ENCODE peak calls at places on chromosomes 2 and 18, in seven cellular contexts. One of them, this sample, is unnamed.

GRCh38 chr2:22800422-22800821 is 584.6 kb upstream of the KLHL29 start:
- DNase-seq in Kasumi-1: no peak
- DNase-seq in neural crest cell: no peak
- DNase-seq in activated naive CD8-positive, alpha-beta T cell treated with anti-CD3 and anti-CD28 coated beads for 36 hours: no peak
- DNase-seq in activated naive CD4-positive, alpha-beta T cell treated with anti-CD3 and anti-CD28 coated beads, Interleukin-2, amount 50 U/mL, for 72 hours: no peak
- DNase-seq in cardiac fibroblast: no peak
- DNase-seq in A172: no peak
- DNase-seq in this sample: no peak

GRCh38 chr2:158637357-158637756 is 157.8 kb upstream of the DAPL1 start:
- DNase-seq in Kasumi-1: no peak
- DNase-seq in neural crest cell: no peak
- DNase-seq in activated naive CD8-positive, alpha-beta T cell treated with anti-CD3 and anti-CD28 coated beads for 36 hours: no peak
- DNase-seq in activated naive CD4-positive, alpha-beta T cell treated with anti-CD3 and anti-CD28 coated beads, Interleukin-2, amount 50 U/mL, for 72 hours: no peak
- DNase-seq in cardiac fibroblast: no peak
- DNase-seq in A172: no peak
- DNase-seq in this sample: no peak

GRCh38 chr2:212940816-212941215 is 210.6 kb downstream of the IKZF2 start:
- DNase-seq in Kasumi-1: no peak
- DNase-seq in neural crest cell: no peak
- DNase-seq in activated naive CD8-positive, alpha-beta T cell treated with anti-CD3 and anti-CD28 coated beads for 36 hours: no peak
- DNase-seq in activated naive CD4-positive, alpha-beta T cell treated with anti-CD3 and anti-CD28 coated beads, Interleukin-2, amount 50 U/mL, for 72 hours: no peak
- DNase-seq in cardiac fibroblast: peak
- DNase-seq in A172: peak
- DNase-seq in this sample: no peak

GRCh38 chr2:197184959-197185586 is 125.5 kb downstream of the ANKRD44 start:
- DNase-seq in Kasumi-1: no peak
- DNase-seq in neural crest cell: no peak
- DNase-seq in activated naive CD8-positive, alpha-beta T cell treated with anti-CD3 and anti-CD28 coated beads for 36 hours: no peak
- DNase-seq in activated naive CD4-positive, alpha-beta T cell treated with anti-CD3 and anti-CD28 coated beads, Interleukin-2, amount 50 U/mL, for 72 hours: no peak
- DNase-seq in cardiac fibroblast: peak
- DNase-seq in A172: peak
- DNase-seq in this sample: no peak

GRCh38 chr2:232286011-232286868 is 92.3 kb upstream of the ALPP start:
- DNase-seq in Kasumi-1: no peak
- DNase-seq in neural crest cell: no peak
- DNase-seq in activated naive CD8-positive, alpha-beta T cell treated with anti-CD3 and anti-CD28 coated beads for 36 hours: no peak
- DNase-seq in activated naive CD4-positive, alpha-beta T cell treated with anti-CD3 and anti-CD28 coated beads, Interleukin-2, amount 50 U/mL, for 72 hours: no peak
- DNase-seq in cardiac fibroblast: no peak
- DNase-seq in A172: no peak
- DNase-seq in this sample: no peak

GRCh38 chr2:239157766-239158165 is 243.1 kb downstream of the HDAC4 start:
- DNase-seq in Kasumi-1: no peak
- DNase-seq in neural crest cell: no peak
- DNase-seq in activated naive CD8-positive, alpha-beta T cell treated with anti-CD3 and anti-CD28 coated beads for 36 hours: no peak
- DNase-seq in activated naive CD4-positive, alpha-beta T cell treated with anti-CD3 and anti-CD28 coated beads, Interleukin-2, amount 50 U/mL, for 72 hours: no peak
- DNase-seq in cardiac fibroblast: no peak
- DNase-seq in A172: peak
- DNase-seq in this sample: no peak

GRCh38 chr2:23363831-23364230 is 21.1 kb upstream of the KLHL29 start:
- DNase-seq in Kasumi-1: no peak
- DNase-seq in neural crest cell: peak
- DNase-seq in activated naive CD8-positive, alpha-beta T cell treated with anti-CD3 and anti-CD28 coated beads for 36 hours: no peak
- DNase-seq in activated naive CD4-positive, alpha-beta T cell treated with anti-CD3 and anti-CD28 coated beads, Interleukin-2, amount 50 U/mL, for 72 hours: no peak
- DNase-seq in cardiac fibroblast: no peak
- DNase-seq in A172: no peak
- DNase-seq in this sample: no peak

GRCh38 chr2:113700186-113700841 is 56.1 kb downstream of the SLC35F5 start:
- DNase-seq in Kasumi-1: no peak
- DNase-seq in neural crest cell: no peak
- DNase-seq in activated naive CD8-positive, alpha-beta T cell treated with anti-CD3 and anti-CD28 coated beads for 36 hours: peak
- DNase-seq in activated naive CD4-positive, alpha-beta T cell treated with anti-CD3 and anti-CD28 coated beads, Interleukin-2, amount 50 U/mL, for 72 hours: no peak
- DNase-seq in cardiac fibroblast: peak
- DNase-seq in A172: peak
- DNase-seq in this sample: peak

GRCh38 chr18:79625195-79625923 is 54.2 kb upstream of the CTDP1 start:
- DNase-seq in Kasumi-1: peak
- DNase-seq in neural crest cell: no peak
- DNase-seq in activated naive CD8-positive, alpha-beta T cell treated with anti-CD3 and anti-CD28 coated beads for 36 hours: no peak
- DNase-seq in activated naive CD4-positive, alpha-beta T cell treated with anti-CD3 and anti-CD28 coated beads, Interleukin-2, amount 50 U/mL, for 72 hours: no peak
- DNase-seq in cardiac fibroblast: peak
- DNase-seq in A172: no peak
- DNase-seq in this sample: no peak

GRCh38 chr2:26463252-26464207 is 14.4 kb downstream of the OTOF start:
- DNase-seq in Kasumi-1: no peak
- DNase-seq in neural crest cell: no peak
- DNase-seq in activated naive CD8-positive, alpha-beta T cell treated with anti-CD3 and anti-CD28 coated beads for 36 hours: no peak
- DNase-seq in activated naive CD4-positive, alpha-beta T cell treated with anti-CD3 and anti-CD28 coated beads, Interleukin-2, amount 50 U/mL, for 72 hours: peak
- DNase-seq in cardiac fibroblast: no peak
- DNase-seq in A172: no peak
- DNase-seq in this sample: no peak

GRCh38 chr2:165634282-165634681 is 159.8 kb downstream of the GALNT3 start:
- DNase-seq in Kasumi-1: no peak
- DNase-seq in neural crest cell: no peak
- DNase-seq in activated naive CD8-positive, alpha-beta T cell treated with anti-CD3 and anti-CD28 coated beads for 36 hours: no peak
- DNase-seq in activated naive CD4-positive, alpha-beta T cell treated with anti-CD3 and anti-CD28 coated beads, Interleukin-2, amount 50 U/mL, for 72 hours: no peak
- DNase-seq in cardiac fibroblast: no peak
- DNase-seq in A172: no peak
- DNase-seq in this sample: no peak

GRCh38 chr2:17879137-17879912 is 858 bp downstream of the KCNS3 start:
- DNase-seq in Kasumi-1: no peak
- DNase-seq in neural crest cell: peak
- DNase-seq in activated naive CD8-positive, alpha-beta T cell treated with anti-CD3 and anti-CD28 coated beads for 36 hours: peak
- DNase-seq in activated naive CD4-positive, alpha-beta T cell treated with anti-CD3 and anti-CD28 coated beads, Interleukin-2, amount 50 U/mL, for 72 hours: no peak
- DNase-seq in cardiac fibroblast: peak
- DNase-seq in A172: peak
- DNase-seq in this sample: no peak

GRCh38 chr18:77078671-77079070 is 53.9 kb downstream of the MBP start:
- DNase-seq in Kasumi-1: no peak
- DNase-seq in neural crest cell: no peak
- DNase-seq in activated naive CD8-positive, alpha-beta T cell treated with anti-CD3 and anti-CD28 coated beads for 36 hours: no peak
- DNase-seq in activated naive CD4-positive, alpha-beta T cell treated with anti-CD3 and anti-CD28 coated beads, Interleukin-2, amount 50 U/mL, for 72 hours: no peak
- DNase-seq in cardiac fibroblast: no peak
- DNase-seq in A172: no peak
- DNase-seq in this sample: no peak

GRCh38 chr2:151849413-151850010 is 21.3 kb upstream of the ARL5A start:
- DNase-seq in Kasumi-1: no peak
- DNase-seq in neural crest cell: no peak
- DNase-seq in activated naive CD8-positive, alpha-beta T cell treated with anti-CD3 and anti-CD28 coated beads for 36 hours: no peak
- DNase-seq in activated naive CD4-positive, alpha-beta T cell treated with anti-CD3 and anti-CD28 coated beads, Interleukin-2, amount 50 U/mL, for 72 hours: no peak
- DNase-seq in cardiac fibroblast: no peak
- DNase-seq in A172: no peak
- DNase-seq in this sample: no peak

GRCh38 chr18:60038731-60039130 is 138.9 kb downstream of the PMAIP1 start:
- DNase-seq in Kasumi-1: no peak
- DNase-seq in neural crest cell: no peak
- DNase-seq in activated naive CD8-positive, alpha-beta T cell treated with anti-CD3 and anti-CD28 coated beads for 36 hours: no peak
- DNase-seq in activated naive CD4-positive, alpha-beta T cell treated with anti-CD3 and anti-CD28 coated beads, Interleukin-2, amount 50 U/mL, for 72 hours: no peak
- DNase-seq in cardiac fibroblast: no peak
- DNase-seq in A172: no peak
- DNase-seq in this sample: no peak

GRCh38 chr2:42569116-42569711 is 782 bp downstream of the MTA3 start:
- DNase-seq in Kasumi-1: no peak
- DNase-seq in neural crest cell: peak
- DNase-seq in activated naive CD8-positive, alpha-beta T cell treated with anti-CD3 and anti-CD28 coated beads for 36 hours: peak
- DNase-seq in activated naive CD4-positive, alpha-beta T cell treated with anti-CD3 and anti-CD28 coated beads, Interleukin-2, amount 50 U/mL, for 72 hours: no peak
- DNase-seq in cardiac fibroblast: peak
- DNase-seq in A172: peak
- DNase-seq in this sample: no peak

GRCh38 chr18:44856157-44856556 is 175.5 kb downstream of the SETBP1 start:
- DNase-seq in Kasumi-1: no peak
- DNase-seq in neural crest cell: no peak
- DNase-seq in activated naive CD8-positive, alpha-beta T cell treated with anti-CD3 and anti-CD28 coated beads for 36 hours: no peak
- DNase-seq in activated naive CD4-positive, alpha-beta T cell treated with anti-CD3 and anti-CD28 coated beads, Interleukin-2, amount 50 U/mL, for 72 hours: no peak
- DNase-seq in cardiac fibroblast: no peak
- DNase-seq in A172: no peak
- DNase-seq in this sample: no peak

GRCh38 chr2:201918981-201919380 is 112.6 kb downstream of the CDK15 start:
- DNase-seq in Kasumi-1: no peak
- DNase-seq in neural crest cell: no peak
- DNase-seq in activated naive CD8-positive, alpha-beta T cell treated with anti-CD3 and anti-CD28 coated beads for 36 hours: no peak
- DNase-seq in activated naive CD4-positive, alpha-beta T cell treated with anti-CD3 and anti-CD28 coated beads, Interleukin-2, amount 50 U/mL, for 72 hours: no peak
- DNase-seq in cardiac fibroblast: no peak
- DNase-seq in A172: no peak
- DNase-seq in this sample: no peak

GRCh38 chr18:64851796-64852195 is 702.9 kb upstream of the LINC00305 start:
- DNase-seq in Kasumi-1: no peak
- DNase-seq in neural crest cell: no peak
- DNase-seq in activated naive CD8-positive, alpha-beta T cell treated with anti-CD3 and anti-CD28 coated beads for 36 hours: no peak
- DNase-seq in activated naive CD4-positive, alpha-beta T cell treated with anti-CD3 and anti-CD28 coated beads, Interleukin-2, amount 50 U/mL, for 72 hours: no peak
- DNase-seq in cardiac fibroblast: no peak
- DNase-seq in A172: no peak
- DNase-seq in this sample: no peak

GRCh38 chr2:229342376-229342775 is 71.3 kb upstream of the PID1 start:
- DNase-seq in Kasumi-1: peak
- DNase-seq in neural crest cell: peak
- DNase-seq in activated naive CD8-positive, alpha-beta T cell treated with anti-CD3 and anti-CD28 coated beads for 36 hours: peak
- DNase-seq in activated naive CD4-positive, alpha-beta T cell treated with anti-CD3 and anti-CD28 coated beads, Interleukin-2, amount 50 U/mL, for 72 hours: no peak
- DNase-seq in cardiac fibroblast: peak
- DNase-seq in A172: peak
- DNase-seq in this sample: no peak

GRCh38 chr2:217978536-217979150 is 24.2 kb downstream of the TNS1 start:
- DNase-seq in Kasumi-1: no peak
- DNase-seq in neural crest cell: peak
- DNase-seq in activated naive CD8-positive, alpha-beta T cell treated with anti-CD3 and anti-CD28 coated beads for 36 hours: no peak
- DNase-seq in activated naive CD4-positive, alpha-beta T cell treated with anti-CD3 and anti-CD28 coated beads, Interleukin-2, amount 50 U/mL, for 72 hours: no peak
- DNase-seq in cardiac fibroblast: no peak
- DNase-seq in A172: no peak
- DNase-seq in this sample: no peak

GRCh38 chr2:42297322-42297936 is 63.6 kb downstream of the COX7A2L start:
- DNase-seq in Kasumi-1: no peak
- DNase-seq in neural crest cell: no peak
- DNase-seq in activated naive CD8-positive, alpha-beta T cell treated with anti-CD3 and anti-CD28 coated beads for 36 hours: no peak
- DNase-seq in activated naive CD4-positive, alpha-beta T cell treated with anti-CD3 and anti-CD28 coated beads, Interleukin-2, amount 50 U/mL, for 72 hours: no peak
- DNase-seq in cardiac fibroblast: no peak
- DNase-seq in A172: no peak
- DNase-seq in this sample: no peak

GRCh38 chr2:72678036-72678435 is 147.8 kb downstream of the EXOC6B start:
- DNase-seq in Kasumi-1: no peak
- DNase-seq in neural crest cell: no peak
- DNase-seq in activated naive CD8-positive, alpha-beta T cell treated with anti-CD3 and anti-CD28 coated beads for 36 hours: no peak
- DNase-seq in activated naive CD4-positive, alpha-beta T cell treated with anti-CD3 and anti-CD28 coated beads, Interleukin-2, amount 50 U/mL, for 72 hours: no peak
- DNase-seq in cardiac fibroblast: no peak
- DNase-seq in A172: no peak
- DNase-seq in this sample: no peak

GRCh38 chr18:35695803-35696202 is 114.3 kb downstream of the GALNT1 start:
- DNase-seq in Kasumi-1: no peak
- DNase-seq in neural crest cell: no peak
- DNase-seq in activated naive CD8-positive, alpha-beta T cell treated with anti-CD3 and anti-CD28 coated beads for 36 hours: no peak
- DNase-seq in activated naive CD4-positive, alpha-beta T cell treated with anti-CD3 and anti-CD28 coated beads, Interleukin-2, amount 50 U/mL, for 72 hours: no peak
- DNase-seq in cardiac fibroblast: no peak
- DNase-seq in A172: no peak
- DNase-seq in this sample: no peak

This sample was measured in effector CD4-positive, alpha-beta T cell.